ENCODE peak calls at places on chromosomes 13 and 19, in eight cellular contexts. U, W, J, Q, R, S, F and Y are unnamed samples.

GRCh38 chr13:47990427-47990826 is 10.6 kb downstream of the SUCLA2 start:
- ATAC-seq in S (no peak), U (no peak), J (peak), F (no peak), R (no peak), W (no peak), Q (no peak), Y (no peak)

GRCh38 chr19:44712864-44713515 is 14.0 kb downstream of the CEACAM16 start:
- ATAC-seq in W (no peak), S (no peak), R (peak), J (peak), F (no peak), Q (peak), U (peak), Y (no peak)

GRCh38 chr13:38850868-38851626 is 139.6 kb downstream of the STOML3 start:
- ATAC-seq in S (no peak), J (no peak), W (no peak), U (peak), R (no peak), Q (no peak), F (no peak), Y (no peak)

GRCh38 chr19:38469151-38469550 is 35.7 kb downstream of the RYR1 start:
- ATAC-seq in Q (no peak), S (no peak), F (no peak), U (no peak), R (no peak), W (no peak), J (no peak), Y (no peak)

GRCh38 chr19:13902993-13903555 is 2.8 kb downstream of the BRME1 start:
- ATAC-seq in R (no peak), J (no peak), S (no peak), Q (no peak), W (no peak), F (no peak), U (no peak), Y (no peak)

GRCh38 chr19:35693422-35693821 is 10.9 kb upstream of the ZBTB32 start:
- ATAC-seq in U (no peak), S (no peak), R (peak), F (peak), W (peak), Q (peak), J (no peak), Y (no peak)

GRCh38 chr13:48586591-48587103 is 53.8 kb upstream of the RCBTB2 start:
- ATAC-seq in R (peak), U (peak), W (no peak), Q (no peak), F (peak), S (no peak), J (peak), Y (peak)

GRCh38 chr19:47896019-47896418 is 9.9 kb upstream of the SULT2A1 start:
- ATAC-seq in R (no peak), Q (no peak), J (no peak), F (no peak), W (no peak), S (no peak), U (no peak), Y (no peak)

GRCh38 chr19:36009220-36009619 is 607 bp upstream of the SYNE4 start:
- ATAC-seq in J (peak), W (no peak), Q (no peak), U (peak), S (no peak), F (peak), R (peak), Y (peak)

DNA sequence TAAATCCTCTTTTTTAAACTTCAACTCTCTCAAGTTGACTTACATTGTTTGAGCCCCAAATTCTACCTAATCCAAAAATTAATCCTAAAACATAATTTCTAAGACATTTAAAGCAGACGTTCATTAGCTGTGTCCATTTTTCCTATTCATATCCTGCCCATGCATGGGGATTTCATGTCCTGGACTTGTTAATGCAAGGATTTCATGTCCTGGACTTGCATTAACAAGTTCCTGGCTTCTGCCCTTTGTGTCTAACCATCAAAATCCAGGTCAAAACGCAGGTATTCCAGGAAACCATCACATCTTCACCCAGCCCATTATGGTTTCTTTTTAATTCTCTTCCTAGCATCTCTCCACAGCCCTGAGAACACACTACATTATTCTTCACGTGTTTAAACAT is 454.9 kb downstream of the KLF5 start:
- ATAC-seq in W (no peak), Q (no peak), J (no peak), S (no peak), R (no peak), U (no peak), F (no peak), Y (no peak)
- TF ChIP-seq CTCF in W (no peak), Q (no peak), J (no peak), S (no peak), R (no peak), U (no peak), F (no peak), Y (no peak)

DNA sequence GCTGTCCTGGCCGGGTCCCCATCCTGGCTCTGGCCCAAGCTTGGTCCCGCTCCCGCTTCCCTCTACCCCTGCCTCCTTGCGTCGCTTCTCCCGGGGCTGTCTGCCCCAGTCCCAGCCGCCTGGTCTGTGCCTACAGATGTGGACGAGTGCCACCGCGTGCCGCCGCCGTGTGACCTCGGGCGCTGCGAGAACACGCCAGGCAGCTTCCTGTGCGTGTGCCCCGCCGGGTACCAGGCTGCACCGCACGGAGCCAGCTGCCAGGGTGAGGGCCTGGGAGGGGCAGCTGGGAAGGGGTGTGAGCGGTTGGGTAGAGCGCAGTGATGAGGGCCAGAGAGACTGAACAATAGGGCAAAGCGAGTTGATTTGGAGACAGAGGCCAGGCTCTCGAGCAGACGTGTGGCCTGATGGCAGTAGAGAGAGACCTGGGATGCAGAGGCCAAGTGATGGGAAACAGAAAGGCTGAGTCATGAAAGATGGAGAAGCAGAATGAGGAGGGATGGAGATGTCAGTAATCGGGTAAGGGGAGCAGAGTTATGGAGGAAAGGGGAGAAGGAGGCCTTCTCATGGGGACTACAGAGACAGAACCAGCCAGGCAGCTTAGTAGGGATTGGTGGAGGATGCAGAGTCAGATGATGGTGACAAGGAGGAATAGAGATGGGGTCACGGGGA is 9.4 kb downstream of the LTBP4 start:
- ATAC-seq in S (peak), J (peak), W (peak), U (peak), R (peak), F (peak), Q (no peak), Y (peak)
- H3K27ac ChIP-seq in S (peak), J (no peak), W (peak), U (peak), R (peak), F (peak), Q (no peak), Y (peak)

GRCh38 chr19:49845433-49845832 is 5.5 kb upstream of the PTOV1 start:
- ATAC-seq in S (no peak), J (no peak), R (no peak), U (no peak), W (no peak), Q (no peak), F (no peak), Y (no peak)
- TF ChIP-seq CTCF in S (no peak), J (no peak), R (no peak), U (no peak), W (no peak), Q (no peak), F (no peak), Y (no peak)

DNA sequence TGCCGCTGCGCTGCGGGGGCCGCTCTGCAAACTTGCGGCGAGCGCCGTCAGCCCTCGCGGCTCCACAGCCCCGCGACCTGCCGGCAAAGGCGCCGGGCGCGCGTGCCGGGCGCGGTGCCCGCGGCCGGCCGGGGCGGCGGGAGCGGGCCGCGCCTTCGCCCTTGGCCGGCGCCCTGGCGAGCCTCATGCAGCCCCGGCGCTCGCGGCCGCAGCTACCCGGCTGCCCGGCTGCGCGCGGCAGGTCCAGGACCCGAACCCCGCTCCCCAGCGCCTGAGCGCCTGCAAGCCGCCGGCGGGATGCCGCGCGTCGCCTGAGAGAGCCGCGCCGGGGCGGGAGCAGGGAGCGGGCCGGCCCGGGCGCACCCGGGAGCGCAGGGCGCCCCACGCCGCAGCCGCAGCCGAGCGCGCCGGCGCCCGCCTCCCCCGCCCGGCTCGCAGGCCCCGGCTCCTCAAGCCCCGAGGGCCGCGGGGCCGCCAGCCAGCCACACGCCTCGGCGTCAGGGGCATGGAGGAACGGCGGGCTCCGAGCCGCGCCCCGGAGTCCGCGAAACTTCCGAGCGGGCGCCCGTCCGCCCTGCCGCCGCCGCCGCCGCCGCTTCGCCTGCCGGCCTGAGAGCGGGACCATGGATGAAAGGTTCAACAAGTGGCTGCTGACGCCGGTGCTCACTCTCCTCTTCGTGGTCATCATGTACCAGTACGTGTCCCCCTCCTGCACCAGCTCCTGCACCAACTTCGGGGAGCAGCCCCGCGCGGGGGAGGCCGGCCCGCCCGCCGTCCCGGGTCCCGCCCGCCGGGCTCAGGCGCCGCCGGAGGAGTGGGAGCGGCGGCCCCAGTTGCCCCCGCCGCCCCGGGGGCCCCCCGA is 564 bp downstream of the HS6ST3 start:
- ATAC-seq in R (peak), Q (peak), S (no peak), J (peak), W (no peak), U (peak), F (no peak), Y (peak)
- H3K27ac ChIP-seq in R (no peak), Q (no peak), S (no peak), J (no peak), W (no peak), U (no peak), F (no peak), Y (peak)

DNA sequence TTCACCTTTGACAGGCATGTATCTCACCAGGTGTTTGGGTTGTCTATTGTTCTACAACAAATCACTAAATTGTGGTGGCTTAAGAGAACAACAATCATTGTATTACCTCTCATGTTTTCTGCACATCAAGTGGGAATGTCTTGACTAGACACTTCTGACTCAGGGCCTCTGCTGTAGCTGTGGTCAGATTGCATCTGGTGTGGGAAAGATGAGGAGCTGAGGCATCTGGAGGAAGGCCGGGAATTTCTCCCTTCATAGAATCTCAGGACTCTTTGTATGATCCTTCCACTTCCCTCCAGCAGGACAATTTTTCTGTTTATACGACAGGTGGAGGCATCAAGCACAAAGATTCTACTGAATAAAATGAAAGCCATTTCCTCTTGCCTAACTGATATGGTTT is 511.8 kb upstream of the NBEA start:
- ATAC-seq in J (no peak), W (no peak), R (no peak), U (no peak), S (no peak), Q (no peak), F (no peak), Y (no peak)
- TF ChIP-seq CTCF in J (no peak), W (no peak), R (no peak), U (no peak), S (no peak), Q (no peak), F (no peak), Y (no peak)

GRCh38 chr13:112720814-112721197 is 31.0 kb downstream of the ATP11A start:
- ATAC-seq in Q (peak), R (no peak), U (no peak), S (no peak), J (no peak), W (no peak), F (no peak), Y (no peak)

GRCh38 chr13:112719556-112719955 is 29.7 kb downstream of the ATP11A start:
- ATAC-seq in J (no peak), U (no peak), Q (no peak), F (no peak), S (no peak), W (no peak), R (no peak), Y (no peak)

GRCh38 chr13:112721198-112722104 is 31.6 kb downstream of the ATP11A start:
- ATAC-seq in Q (peak), F (peak), S (no peak), R (no peak), U (no peak), W (no peak), J (peak), Y (no peak)

GRCh38 chr13:112719016-112719415 is 29.2 kb downstream of the ATP11A start:
- ATAC-seq in Q (no peak), J (no peak), S (no peak), W (no peak), F (no peak), R (no peak), U (no peak), Y (no peak)

DNA sequence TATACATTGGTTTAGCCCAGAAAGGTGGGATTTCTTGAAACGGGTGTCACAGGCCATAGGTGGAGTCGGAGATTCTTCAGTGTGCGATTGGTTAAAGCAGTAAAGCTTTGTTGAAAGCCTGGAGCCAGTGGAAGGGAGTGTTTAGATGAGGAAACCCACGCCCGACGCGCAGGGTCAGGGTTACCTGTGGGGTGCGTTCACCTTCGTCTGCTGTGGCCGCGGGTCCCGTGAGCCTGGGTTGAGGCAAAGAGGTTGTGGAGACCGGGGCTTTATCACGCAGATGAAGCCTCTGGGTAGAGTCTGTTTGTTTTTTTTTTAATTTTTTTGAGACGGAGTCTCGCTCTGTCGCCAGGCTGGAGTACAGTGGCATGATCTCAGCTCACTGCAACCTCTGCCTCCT is 30.4 kb downstream of the ATP11A start:
- ATAC-seq in S (no peak), R (no peak), F (no peak), W (no peak), J (no peak), U (no peak), Q (no peak), Y (no peak)
- H3K27ac ChIP-seq in S (no peak), R (no peak), F (peak), W (no peak), J (no peak), U (no peak), Q (peak), Y (no peak)

GRCh38 chr19:43430976-43431375 is 16.3 kb downstream of the TEX101 start:
- ATAC-seq in F (no peak), R (no peak), U (no peak), S (no peak), J (no peak), W (no peak), Q (no peak), Y (no peak)

GRCh38 chr19:43432866-43433673 is 18.4 kb downstream of the TEX101 start:
- ATAC-seq in R (peak), W (peak), Q (peak), F (peak), U (peak), S (peak), J (peak), Y (peak)

GRCh38 chr19:43433689-43434088 is 19.0 kb downstream of the TEX101 start:
- ATAC-seq in F (no peak), S (no peak), Q (no peak), U (no peak), J (no peak), R (no peak), W (no peak), Y (no peak)

GRCh38 chr19:43429395-43429794 is 14.7 kb downstream of the TEX101 start:
- ATAC-seq in S (no peak), U (no peak), Q (no peak), J (no peak), F (no peak), R (no peak), W (no peak), Y (no peak)

DNA sequence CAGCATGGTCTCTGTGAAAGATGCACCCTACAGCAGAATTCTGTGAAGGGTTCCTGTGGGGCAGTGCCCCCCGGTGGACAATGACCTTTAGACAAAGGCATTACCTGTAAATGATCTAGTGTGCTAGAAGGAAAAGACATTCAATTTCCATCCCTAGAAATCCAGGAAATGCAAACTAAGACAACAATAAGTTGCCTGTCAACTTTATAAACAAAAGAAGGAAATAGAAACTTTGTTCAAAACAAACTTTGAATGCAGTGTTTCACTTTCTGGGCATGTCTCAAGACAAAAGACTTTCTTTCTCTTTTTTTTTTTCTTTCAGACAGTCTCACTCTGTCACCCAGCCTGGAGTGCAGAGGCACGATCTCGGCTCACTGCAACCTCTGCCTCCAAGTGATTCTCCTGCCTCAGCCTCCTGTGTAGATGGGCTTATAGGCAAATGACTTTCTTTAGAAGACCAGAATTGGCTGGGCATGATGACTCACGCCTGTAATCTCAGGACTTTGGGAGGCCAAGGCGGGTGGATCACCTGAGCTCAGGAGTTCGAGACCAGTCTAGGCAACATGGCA is 15.5 kb downstream of the TEX101 start:
- ATAC-seq in R (no peak), J (no peak), F (no peak), Q (no peak), U (no peak), S (peak), W (no peak), Y (no peak)
- TF ChIP-seq CTCF in R (no peak), J (no peak), F (peak), Q (no peak), U (no peak), S (no peak), W (no peak), Y (no peak)

DNA sequence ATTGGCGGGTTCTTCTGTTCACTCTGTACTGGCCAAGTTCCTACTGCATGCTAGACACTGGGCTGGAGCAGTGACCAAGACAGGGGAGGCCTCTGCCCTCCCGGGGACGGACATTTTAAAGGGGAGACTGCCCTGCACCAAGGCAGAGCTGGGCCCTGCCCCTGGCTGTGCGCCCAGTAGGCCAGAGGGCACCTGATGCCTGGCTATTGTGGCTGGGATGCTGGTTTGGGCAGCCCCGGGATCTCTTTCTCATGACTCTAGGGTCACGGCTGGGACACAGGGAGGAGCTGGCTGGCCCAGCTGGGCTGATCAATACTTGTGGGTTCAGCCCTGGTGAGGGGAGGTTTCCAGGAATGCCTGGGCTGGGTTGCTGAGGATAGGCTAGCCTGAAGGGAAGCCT is 17.7 kb downstream of the LIPE start:
- ATAC-seq in U (no peak), J (peak), R (no peak), Q (no peak), W (no peak), S (no peak), F (peak), Y (peak)
- H3K27ac ChIP-seq in U (no peak), J (no peak), R (no peak), Q (no peak), W (no peak), S (no peak), F (peak), Y (no peak)